ENCODE peak calls at places on chromosome 19, in ten cellular contexts. V is HT1080; T is stromal cell of bone marrow; I is activated naive CD8-positive, alpha-beta T cell treated with anti-CD3 and anti-CD28 coated beads for 36 hours; G is T-helper 1 cell; D is GM04504; O is CD8-positive, alpha-beta memory T cell; N is left ventricle myocardium superior; S is Caco-2; P is activated naive CD4-positive, alpha-beta T cell. X is an unnamed sample.

GRCh38 chr19:55283548-55284393 is at the start of gene BRSK1:
- DNase-seq in V (no peak), T (no peak), I (peak), G (peak), D (peak), O (peak), N (peak), S (peak), P (no peak), X (no peak)

GRCh38 chr19:18586311-18586710 is 2.3 kb upstream of the REX1BD start:
- DNase-seq in V (no peak), T (no peak), I (no peak), G (no peak), D (no peak), O (no peak), N (no peak), S (no peak), P (no peak), X (no peak)

GRCh38 chr19:343941-344624 is 513 bp downstream of the MIER2 start:
- DNase-seq in V (no peak), T (no peak), I (peak), G (no peak), D (no peak), O (no peak), N (peak), S (peak), P (no peak), X (no peak)

GRCh38 chr19:33434886-33435705 is 61.6 kb downstream of the CEBPG start:
- DNase-seq in V (peak), T (no peak), I (no peak), G (no peak), D (no peak), O (no peak), N (no peak), S (no peak), P (no peak), X (no peak)

GRCh38 chr19:33868821-33869412 is 72.2 kb downstream of the KCTD15 start:
- DNase-seq in V (peak), T (peak), I (no peak), G (no peak), D (no peak), O (no peak), N (peak), S (peak), P (no peak), X (no peak)

GRCh38 chr19:17847538-17848366 is at the start of gene JAK3:
- DNase-seq in V (no peak), T (peak), I (peak), G (peak), D (no peak), O (peak), N (peak), S (no peak), P (peak), X (no peak)

GRCh38 chr19:19445911-19446361 is 40.5 kb downstream of the GATAD2A start:
- DNase-seq in V (peak), T (peak), I (no peak), G (no peak), D (no peak), O (no peak), N (no peak), S (no peak), P (no peak), X (no peak)

GRCh38 chr19:4839192-4839591 is 7.7 kb upstream of the TICAM1 start:
- DNase-seq in V (no peak), T (no peak), I (no peak), G (no peak), D (no peak), O (no peak), N (no peak), S (no peak), P (no peak), X (no peak)

GRCh38 chr19:53131085-53131484 is 1.6 kb downstream of the ZNF415 start:
- DNase-seq in V (no peak), T (no peak), I (no peak), G (no peak), D (no peak), O (no peak), N (no peak), S (no peak), P (no peak), X (no peak)

GRCh38 chr19:7672522-7672921 is 3.7 kb downstream of the RETN start:
- DNase-seq in V (no peak), T (no peak), I (no peak), G (no peak), D (no peak), O (no peak), N (no peak), S (no peak), P (no peak), X (no peak)

GRCh38 chr19:42091300-42092266 is 15.6 kb downstream of the ZNF574 start:
- DNase-seq in V (no peak), T (peak), I (no peak), G (no peak), D (no peak), O (no peak), N (no peak), S (no peak), P (no peak), X (no peak)

GRCh38 chr19:33946535-33947323 is 150.1 kb downstream of the KCTD15 start:
- DNase-seq in V (no peak), T (no peak), I (no peak), G (no peak), D (no peak), O (no peak), N (no peak), S (peak), P (no peak), X (no peak)

GRCh38 chr19:30160426-30160825 is 211.8 kb upstream of the ZNF536 start:
- DNase-seq in V (no peak), T (no peak), I (no peak), G (no peak), D (no peak), O (no peak), N (no peak), S (no peak), P (no peak), X (no peak)

GRCh38 chr19:46660601-46661019 is 372 bp downstream of the DACT3 start:
- DNase-seq in V (no peak), T (no peak), I (no peak), G (no peak), D (no peak), O (no peak), N (no peak), S (peak), P (no peak), X (no peak)

GRCh38 chr19:28656644-28657043 is 556.3 kb downstream of the UQCRFS1 start:
- DNase-seq in V (no peak), T (no peak), I (no peak), G (no peak), D (no peak), O (no peak), N (no peak), S (no peak), P (no peak), X (no peak)

GRCh38 chr19:18431351-18432197 is 6.4 kb downstream of the ISYNA1 start:
- DNase-seq in V (no peak), T (no peak), I (no peak), G (no peak), D (no peak), O (no peak), N (no peak), S (no peak), P (no peak), X (no peak)

X was measured in HS-5.